ENCODE peak calls at places on chromosomes 6 and 20, in four cellular contexts. B, L, C and F are unnamed samples.
A peak's percentile ranks its signal among the peaks of the same experiment; 100 is the strongest.

GRCh38 chr6:25312034-25312620 is 33.0 kb downstream of the CARMIL1 start:
- DNase-seq in B (no peak), L (peak; percentile 67), C (no peak), F (no peak)

GRCh38 chr20:58130156-58130555 is 98.3 kb downstream of the ANKRD60 start:
- DNase-seq in B (no peak), L (no peak), C (no peak), F (no peak)

GRCh38 chr6:149864578-149865535 is 698 bp upstream of the LRP11 start:
- DNase-seq in B (peak; percentile 20), L (no peak), C (peak; percentile 32), F (peak; percentile 76)

GRCh38 chr6:1849686-1850580 is 240.2 kb downstream of the FOXC1 start:
- DNase-seq in B (no peak), L (no peak), C (no peak), F (no peak)

GRCh38 chr20:2330090-2330695 is 34.4 kb downstream of the TGM3 start:
- DNase-seq in B (no peak), L (no peak), C (no peak), F (no peak)

GRCh38 chr20:41418739-41419293 is 52.2 kb upstream of the EMILIN3 start:
- DNase-seq in B (no peak), L (no peak), C (no peak), F (no peak)

GRCh38 chr6:156557269-156557885 is 219.8 kb upstream of the ARID1B start:
- DNase-seq in B (no peak), L (no peak), C (peak; percentile 43), F (peak; percentile 29)

GRCh38 chr6:145964948-145965366 is 799 bp upstream of the SHPRH start:
- DNase-seq in B (no peak), L (peak; percentile 5), C (no peak), F (no peak)

GRCh38 chr6:6546318-6547110 is 42.0 kb upstream of the LY86 start:
- DNase-seq in B (peak; percentile 31), L (no peak), C (no peak), F (peak; percentile 57)

GRCh38 chr20:38260025-38260377 is 534 bp downstream of the KIAA1755 start:
- DNase-seq in B (no peak), L (no peak), C (peak; percentile 34), F (no peak)

GRCh38 chr20:60055740-60056139 is 97.5 kb downstream of the CDH26 start:
- DNase-seq in B (no peak), L (no peak), C (no peak), F (peak; percentile 7)

GRCh38 chr6:15421945-15422733 is 176.3 kb downstream of the JARID2 start:
- DNase-seq in B (no peak), L (no peak), C (no peak), F (no peak)

GRCh38 chr6:143248359-143248758 is 187.7 kb downstream of the AIG1 start:
- DNase-seq in B (no peak), L (no peak), C (no peak), F (no peak)

GRCh38 chr20:49292010-49292409 is 14.2 kb upstream of the ZNFX1 start:
- DNase-seq in B (no peak), L (no peak), C (no peak), F (no peak)

GRCh38 chr6:170451762-170452651 is 101.1 kb downstream of the PSMB1 start:
- DNase-seq in B (no peak), L (no peak), C (no peak), F (no peak)

GRCh38 chr6:17813561-17813960 is 106.8 kb upstream of the NUP153 start:
- DNase-seq in B (no peak), L (no peak), C (no peak), F (no peak)

GRCh38 chr6:108116781-108117426 is 42.4 kb upstream of the OSTM1 start:
- DNase-seq in B (no peak), L (no peak), C (no peak), F (no peak)

GRCh38 chr20:828987-829386 is 4.5 kb upstream of the FAM110A start:
- DNase-seq in B (no peak), L (no peak), C (no peak), F (no peak)

GRCh38 chr6:89941031-89941775 is 46.9 kb downstream of the GJA10 start:
- DNase-seq in B (peak; percentile 20), L (no peak), C (peak; percentile 59), F (peak; percentile 11)

GRCh38 chr6:132456700-132457143 is 55.4 kb upstream of the MOXD1 start:
- DNase-seq in B (no peak), L (no peak), C (no peak), F (no peak)

GRCh38 chr20:32040142-32040953 is 11.7 kb upstream of the HCK start:
- DNase-seq in B (no peak), L (no peak), C (no peak), F (no peak)

GRCh38 chr6:6980999-6981581 is 126.7 kb upstream of the RREB1 start:
- DNase-seq in B (no peak), L (no peak), C (no peak), F (no peak)

GRCh38 chr6:24394777-24395437 is 7.8 kb upstream of the MRS2 start:
- DNase-seq in B (no peak), L (peak; percentile 78), C (no peak), F (no peak)

GRCh38 chr20:25039697-25040437 is 18.1 kb downstream of the ACSS1 start:
- DNase-seq in B (no peak), L (no peak), C (peak; percentile 57), F (peak; percentile 83)